ENCODE peak calls at places on chromosomes 5 and 9, in nine cellular contexts. I, V, B, U, Z, D, S, C and E are unnamed samples.

GRCh38 chr9:7241694-7242093 is 483.9 kb downstream of the KDM4C start:
- DNase-seq in S (no peak), U (no peak), C (no peak), I (no peak), D (no peak), B (no peak), V (no peak), Z (no peak), E (no peak)

GRCh38 chr5:107502711-107503110 is 168.0 kb downstream of the EFNA5 start:
- DNase-seq in S (no peak), V (no peak), I (no peak), C (no peak), U (no peak), D (no peak), B (no peak), Z (no peak), E (no peak)

GRCh38 chr5:149356391-149356790 is 1.5 kb upstream of the PCYOX1L start:
- DNase-seq in V (no peak), C (no peak), D (peak), B (no peak), S (no peak), U (no peak), Z (no peak), I (no peak), E (peak)

GRCh38 chr5:139961435-139962157 is 81.5 kb downstream of the NRG2 start:
- DNase-seq in C (no peak), V (no peak), D (no peak), Z (no peak), I (no peak), U (no peak), S (no peak), B (no peak), E (no peak)

GRCh38 chr5:112210430-112211005 is 208.6 kb downstream of the EPB41L4A start:
- DNase-seq in Z (peak), C (no peak), I (no peak), V (peak), U (peak), S (peak), B (no peak), D (peak), E (peak)

GRCh38 chr9:121059998-121060636 is 10.0 kb upstream of the C5 start:
- DNase-seq in D (peak), V (peak), C (peak), U (peak), S (peak), Z (peak), I (peak), B (no peak), E (peak)

GRCh38 chr9:127388037-127388855 is 8.7 kb upstream of the SLC2A8 start:
- DNase-seq in V (no peak), S (peak), D (peak), Z (peak), U (peak), C (peak), I (peak), B (peak), E (peak)

GRCh38 chr5:171703116-171703515 is 82.5 kb upstream of the SMIM23 start:
- DNase-seq in I (no peak), V (no peak), D (no peak), S (no peak), B (no peak), C (no peak), Z (no peak), U (no peak), E (no peak)

GRCh38 chr9:25716220-25716872 is 38.1 kb upstream of the TUSC1 start:
- DNase-seq in B (peak), I (peak), Z (peak), U (peak), S (no peak), V (peak), C (peak), D (peak), E (peak)

GRCh38 chr5:134070648-134070978 is 43.9 kb upstream of the TCF7 start:
- DNase-seq in C (peak), V (no peak), S (no peak), B (no peak), D (peak), I (no peak), U (no peak), Z (no peak), E (no peak)

GRCh38 chr9:82949203-82949602 is 113.7 kb downstream of the RASEF start:
- DNase-seq in D (no peak), Z (no peak), I (no peak), S (no peak), B (no peak), U (no peak), V (no peak), C (no peak), E (no peak)

GRCh38 chr5:8577792-8578191 is 708.8 kb downstream of the MTRR start:
- DNase-seq in B (no peak), S (no peak), V (no peak), D (no peak), U (no peak), I (no peak), C (no peak), Z (peak), E (peak)

GRCh38 chr9:122318284-122318683 is 52.5 kb upstream of the PTGS1 start:
- DNase-seq in D (no peak), I (no peak), S (no peak), U (no peak), B (no peak), C (no peak), Z (peak), V (no peak), E (no peak)

GRCh38 chr9:35193762-35194161 is 32.0 kb downstream of the UNC13B start:
- DNase-seq in B (no peak), S (no peak), V (no peak), C (no peak), Z (peak), U (no peak), D (no peak), I (no peak), E (no peak)

GRCh38 chr5:10729320-10730133 is 31.5 kb downstream of the DAP start:
- DNase-seq in U (no peak), Z (no peak), S (no peak), B (no peak), V (no peak), D (no peak), I (no peak), C (no peak), E (no peak)

GRCh38 chr5:50302815-50303490 is 138.1 kb downstream of the EMB start:
- DNase-seq in D (peak), I (no peak), B (no peak), Z (no peak), U (no peak), S (peak), C (no peak), V (no peak), E (peak)

GRCh38 chr5:68710514-68710913 is 383.3 kb upstream of the SLC30A5 start:
- DNase-seq in D (no peak), Z (no peak), B (no peak), S (no peak), C (no peak), I (no peak), U (no peak), V (no peak), E (no peak)

GRCh38 chr9:73158723-73159122 is 7.1 kb downstream of the ANXA1 start:
- DNase-seq in B (no peak), C (no peak), V (no peak), Z (no peak), U (no peak), D (peak), S (no peak), I (no peak), E (no peak)

GRCh38 chr5:151451626-151452520 is 4.5 kb downstream of the SLC36A1 start:
- DNase-seq in I (no peak), V (no peak), U (no peak), Z (no peak), S (no peak), B (no peak), D (peak), C (no peak), E (peak)

GRCh38 chr5:74017786-74018211 is 391.8 kb downstream of the ARHGEF28 start:
- DNase-seq in D (peak), C (peak), I (peak), U (no peak), S (peak), B (peak), V (no peak), Z (peak), E (peak)

GRCh38 chr5:33690736-33691135 is 201.1 kb downstream of the ADAMTS12 start:
- DNase-seq in C (no peak), V (no peak), U (no peak), Z (peak), B (peak), D (no peak), I (peak), S (no peak), E (no peak)

GRCh38 chr5:144093400-144093799 is 77.1 kb downstream of the YIPF5 start:
- DNase-seq in B (no peak), C (no peak), D (no peak), Z (no peak), S (no peak), U (no peak), I (no peak), V (no peak), E (no peak)

GRCh38 chr5:155530046-155530445 is 516.5 kb downstream of the KIF4B start:
- DNase-seq in C (peak), S (no peak), U (no peak), I (no peak), Z (peak), V (no peak), B (no peak), D (peak), E (peak)

GRCh38 chr5:1772634-1773033 is 27.0 kb downstream of the MRPL36 start:
- DNase-seq in V (no peak), C (no peak), B (no peak), I (no peak), Z (peak), U (no peak), S (peak), D (peak), E (peak)
- TF ChIP-seq CTCF in V (peak), C (peak), B (peak), I (no peak), Z (peak), U (no peak), S (peak), D (peak), E (peak)

GRCh38 chr5:96254980-96255681 is 177.9 kb downstream of the PCSK1 start:
- DNase-seq in S (no peak), U (no peak), Z (peak), I (peak), C (peak), B (peak), D (peak), V (no peak), E (peak)

GRCh38 chr5:96257904-96258303 is 175.1 kb downstream of the PCSK1 start:
- DNase-seq in Z (peak), D (peak), S (no peak), U (no peak), I (no peak), C (no peak), B (no peak), V (no peak), E (no peak)

GRCh38 chr5:96258692-96259091 is 174.4 kb downstream of the PCSK1 start:
- DNase-seq in S (no peak), C (no peak), I (no peak), U (no peak), V (no peak), Z (no peak), D (no peak), B (no peak), E (no peak)

GRCh38 chr5:96259211-96259772 is 173.8 kb downstream of the PCSK1 start:
- DNase-seq in C (no peak), B (no peak), I (no peak), Z (peak), D (peak), U (no peak), V (no peak), S (no peak), E (peak)

DNA sequence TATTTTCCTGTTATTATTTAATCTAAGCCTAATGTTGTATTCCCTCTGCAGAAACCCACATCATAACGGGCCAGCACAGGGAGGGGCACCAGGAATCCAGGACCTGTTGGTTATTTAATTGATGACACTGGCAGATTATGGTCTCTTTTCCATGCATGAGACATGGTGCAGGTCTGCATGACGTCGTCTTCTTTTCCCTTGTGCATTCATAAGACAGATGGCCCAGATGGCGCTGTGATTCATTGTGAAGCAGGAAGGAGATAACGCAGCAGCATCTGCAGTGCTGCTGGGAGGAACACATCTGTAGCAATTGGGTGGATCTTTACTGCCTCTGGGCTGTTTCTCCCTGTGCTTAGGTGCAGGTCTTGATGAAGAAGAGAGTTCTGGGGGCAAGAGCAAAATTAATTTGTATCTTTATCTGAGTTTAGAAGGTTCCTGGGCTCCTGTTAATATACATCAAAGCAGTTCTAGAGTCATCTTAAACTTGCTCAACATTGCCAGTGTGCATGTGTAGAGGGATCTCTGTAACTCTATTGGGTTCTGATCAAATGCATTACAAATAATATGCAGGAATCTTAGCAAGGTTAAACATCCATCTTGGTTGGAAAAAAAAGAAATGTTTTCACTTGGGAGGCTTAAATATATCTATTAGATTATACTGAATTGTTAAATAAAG is 176.1 kb downstream of the PCSK1 start:
- DNase-seq in B (no peak), V (peak), Z (peak), C (no peak), S (peak), U (peak), I (no peak), D (peak), E (peak)
- TF ChIP-seq CTCF in B (peak), V (no peak), Z (no peak), C (no peak), S (peak), U (no peak), I (no peak), D (no peak), E (no peak)

DNA sequence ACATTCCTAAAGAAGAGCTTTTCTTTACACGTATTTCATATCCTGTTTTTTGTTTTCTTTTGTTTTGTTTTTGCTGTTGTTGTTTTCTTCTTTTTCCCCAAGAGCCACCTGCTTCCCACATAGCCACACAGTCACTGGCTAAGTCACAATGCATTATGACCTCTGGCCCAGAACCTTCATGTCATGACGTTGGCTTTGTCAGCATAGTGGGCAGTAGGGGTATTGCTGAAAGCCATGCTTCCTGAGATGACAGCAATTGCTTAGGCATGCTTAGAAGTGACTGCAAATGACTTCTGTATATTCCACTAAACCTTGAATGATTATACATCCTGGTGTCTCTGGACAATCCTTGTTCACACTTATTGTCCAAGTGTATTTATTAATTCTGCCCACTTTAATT is 375.8 kb downstream of the TAF11L14 start:
- DNase-seq in S (no peak), Z (no peak), V (peak), U (no peak), D (peak), B (no peak), C (no peak), I (no peak), E (no peak)
- TF ChIP-seq CTCF in S (no peak), Z (no peak), V (peak), U (no peak), D (no peak), B (no peak), C (no peak), I (no peak), E (no peak)

DNA sequence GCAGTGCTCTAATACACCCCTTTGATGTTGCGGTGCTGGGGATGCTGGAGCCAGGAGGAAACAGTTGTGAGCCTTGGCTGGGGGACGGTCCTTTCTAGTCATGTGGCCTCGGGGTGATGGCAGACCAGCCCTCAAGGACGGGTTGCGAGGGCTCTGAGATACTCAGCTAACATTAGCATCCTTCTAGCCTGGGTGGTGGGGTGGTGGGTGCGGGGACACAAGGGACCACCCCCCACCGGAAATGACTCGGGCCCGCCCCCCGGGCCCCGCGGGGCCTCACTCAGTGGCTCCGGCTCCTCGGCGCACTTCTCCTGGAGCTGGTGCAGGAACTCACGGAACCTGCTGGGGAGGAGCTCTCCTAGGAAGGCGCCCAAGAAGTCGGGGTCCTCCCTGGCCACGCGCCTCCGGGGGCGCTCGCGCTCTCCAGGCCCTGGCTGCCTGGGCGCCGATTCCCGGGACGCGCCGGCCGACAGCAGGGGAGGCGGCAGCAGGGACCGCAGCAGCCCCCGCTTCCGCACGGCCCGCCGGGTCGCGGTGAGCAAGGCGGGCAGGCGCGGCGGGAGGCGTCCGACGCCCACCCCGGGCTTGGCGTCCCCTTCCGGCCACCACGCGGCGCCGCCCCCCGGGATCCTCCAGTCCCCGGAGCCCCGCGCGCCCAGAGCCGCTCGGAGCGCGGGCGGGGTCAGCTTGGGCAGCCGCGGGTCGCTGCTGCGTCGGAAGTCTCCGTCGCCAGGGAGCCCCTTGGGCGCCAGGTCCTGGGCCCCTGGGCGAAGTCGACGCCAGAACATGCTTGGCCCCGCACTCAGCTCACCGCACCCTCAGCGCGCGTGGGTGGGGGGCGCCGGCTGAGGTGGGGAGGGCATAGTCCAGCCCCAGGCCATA is 873 bp downstream of the C9orf50 start:
- DNase-seq in U (no peak), V (peak), D (peak), Z (no peak), C (no peak), B (no peak), S (no peak), I (no peak), E (peak)
- TF ChIP-seq CTCF in U (no peak), V (peak), D (no peak), Z (peak), C (peak), B (peak), S (no peak), I (no peak), E (no peak)

GRCh38 chr9:137028281-137029057 is 432 bp upstream of the ABCA2 start:
- DNase-seq in C (no peak), U (peak), D (peak), I (no peak), S (no peak), V (peak), B (no peak), Z (no peak), E (peak)
- TF ChIP-seq CTCF in C (peak), U (peak), D (peak), I (no peak), S (no peak), V (no peak), B (peak), Z (peak), E (peak)

DNA sequence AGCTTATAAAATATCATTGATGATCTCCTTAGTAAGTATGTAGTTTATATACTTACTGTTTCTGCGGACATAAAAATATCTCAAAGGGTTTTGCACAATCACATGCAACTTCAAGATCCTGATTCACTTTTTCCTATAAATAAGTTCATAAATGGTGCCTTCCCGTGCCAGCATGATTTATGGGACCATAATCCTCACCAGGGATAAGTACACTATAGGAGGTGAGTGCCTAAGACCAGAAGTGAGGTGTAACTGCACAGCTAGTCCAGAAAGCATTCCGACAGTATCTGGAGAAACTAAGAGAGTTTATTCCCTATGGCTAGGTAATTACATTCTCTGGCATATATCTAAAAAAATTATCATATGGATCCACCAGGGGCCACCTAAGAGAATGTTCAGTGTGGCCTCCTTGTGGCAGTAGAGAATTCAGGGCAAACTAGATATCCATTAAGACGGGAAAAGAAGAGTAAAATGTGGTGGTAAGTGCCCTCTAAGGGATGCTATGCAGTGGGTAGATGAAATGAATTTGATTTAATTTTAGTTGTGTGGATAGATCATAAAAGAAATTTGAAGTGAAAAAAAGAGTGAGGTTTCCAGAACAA is 402.5 kb upstream of the SLC24A2 start:
- DNase-seq in U (no peak), I (no peak), D (peak), B (no peak), Z (no peak), V (no peak), S (no peak), C (no peak), E (no peak)
- TF ChIP-seq CTCF in U (no peak), I (no peak), D (peak), B (no peak), Z (no peak), V (no peak), S (peak), C (peak), E (no peak)

GRCh38 chr5:179858586-179859427 is at the start of gene MRNIP:
- DNase-seq in S (peak), U (peak), Z (peak), C (peak), D (peak), V (peak), B (peak), I (peak), E (peak)
- TF ChIP-seq CTCF in S (no peak), U (no peak), Z (no peak), C (no peak), D (no peak), V (no peak), B (peak), I (no peak), E (no peak)